ENCODE peak calls at places on chromosomes 13 and 19, in ten cellular contexts. W, Q, G, N, T, H, X, R, C and L are unnamed samples.

GRCh38 chr13:34361528-34361927 is 543.6 kb downstream of the RFC3 start:
- DNase-seq in W (no peak), Q (no peak), G (no peak), N (no peak), T (no peak), H (no peak), X (no peak), R (no peak), C (no peak), L (no peak)

GRCh38 chr19:35212241-35212640 is 16.3 kb downstream of the FAM187B start:
- DNase-seq in W (no peak), Q (no peak), G (no peak), N (no peak), T (no peak), H (no peak), X (no peak), R (no peak), C (no peak), L (no peak)

GRCh38 chr19:55657004-55657747 is 2.3 kb downstream of the U2AF2 start:
- DNase-seq in W (no peak), Q (no peak), G (no peak), N (no peak), T (no peak), H (no peak), X (no peak), R (no peak), C (no peak), L (no peak)

GRCh38 chr13:49821216-49821820 is 28.8 kb upstream of the KPNA3 start:
- DNase-seq in W (no peak), Q (no peak), G (no peak), N (no peak), T (no peak), H (no peak), X (no peak), R (no peak), C (no peak), L (no peak)

GRCh38 chr13:111210488-111210887 is 95.4 kb downstream of the ARHGEF7 start:
- DNase-seq in W (no peak), Q (no peak), G (peak), N (no peak), T (no peak), H (no peak), X (no peak), R (peak), C (no peak), L (no peak)

GRCh38 chr19:41323430-41324125 is 13.6 kb downstream of the CCDC97 start:
- DNase-seq in W (no peak), Q (no peak), G (peak), N (no peak), T (peak), H (no peak), X (no peak), R (peak), C (peak), L (no peak)

GRCh38 chr13:66071018-66071417 is 1159.1 kb downstream of the PCDH9 start:
- DNase-seq in W (no peak), Q (no peak), G (no peak), N (no peak), T (no peak), H (no peak), X (no peak), R (no peak), C (no peak), L (no peak)

GRCh38 chr19:39941151-39941550 is 6.7 kb upstream of the FCGBP start:
- DNase-seq in W (no peak), Q (no peak), G (no peak), N (no peak), T (no peak), H (no peak), X (no peak), R (no peak), C (no peak), L (no peak)

GRCh38 chr13:106349080-106349841 is 186.2 kb downstream of the EFNB2 start:
- DNase-seq in W (no peak), Q (peak), G (no peak), N (peak), T (peak), H (no peak), X (peak), R (peak), C (peak), L (no peak)

GRCh38 chr13:80979035-80979641 is 638.2 kb upstream of the SPRY2 start:
- DNase-seq in W (peak), Q (no peak), G (peak), N (peak), T (peak), H (no peak), X (peak), R (peak), C (peak), L (no peak)

GRCh38 chr13:104691765-104692164 is 1625.5 kb upstream of the SLC10A2 start:
- DNase-seq in W (no peak), Q (no peak), G (no peak), N (no peak), T (no peak), H (no peak), X (no peak), R (no peak), C (no peak), L (no peak)

GRCh38 chr19:18701250-18701608 is 17.7 kb downstream of the CRTC1 start:
- DNase-seq in W (no peak), Q (no peak), G (no peak), N (peak), T (no peak), H (no peak), X (no peak), R (no peak), C (no peak), L (no peak)

GRCh38 chr13:29767006-29767405 is 83.4 kb downstream of the UBL3 start:
- DNase-seq in W (no peak), Q (no peak), G (no peak), N (no peak), T (no peak), H (no peak), X (no peak), R (no peak), C (no peak), L (no peak)

GRCh38 chr13:30668305-30668704 is 50.6 kb downstream of the USPL1 start:
- DNase-seq in W (no peak), Q (no peak), G (no peak), N (no peak), T (no peak), H (no peak), X (no peak), R (no peak), C (no peak), L (no peak)

GRCh38 chr19:44581288-44581687 is 32.1 kb upstream of the IGSF23 start:
- DNase-seq in W (no peak), Q (no peak), G (no peak), N (no peak), T (no peak), H (no peak), X (no peak), R (no peak), C (no peak), L (no peak)

GRCh38 chr13:111875922-111876321 is 191.0 kb upstream of the SOX1 start:
- DNase-seq in W (no peak), Q (no peak), G (no peak), N (no peak), T (no peak), H (no peak), X (no peak), R (no peak), C (no peak), L (no peak)

GRCh38 chr13:86920960-86921359 is 750.2 kb upstream of the SLITRK5 start:
- DNase-seq in W (no peak), Q (no peak), G (no peak), N (no peak), T (no peak), H (no peak), X (no peak), R (no peak), C (no peak), L (no peak)

GRCh38 chr19:18412610-18413239 is 6.5 kb upstream of the SSBP4 start:
- DNase-seq in W (no peak), Q (no peak), G (no peak), N (no peak), T (no peak), H (no peak), X (no peak), R (no peak), C (no peak), L (no peak)

GRCh38 chr13:113820813-113821651 is 42.8 kb downstream of the GAS6 start:
- DNase-seq in W (no peak), Q (no peak), G (peak), N (no peak), T (peak), H (no peak), X (no peak), R (no peak), C (peak), L (no peak)

GRCh38 chr19:40552848-40553247 is 23.8 kb upstream of the SHKBP1 start:
- DNase-seq in W (no peak), Q (no peak), G (no peak), N (no peak), T (no peak), H (no peak), X (no peak), R (no peak), C (no peak), L (no peak)

GRCh38 chr19:34731019-34731829 is 2.8 kb upstream of the ZNF181 start:
- DNase-seq in W (no peak), Q (no peak), G (no peak), N (no peak), T (peak), H (no peak), X (no peak), R (no peak), C (no peak), L (no peak)

GRCh38 chr13:39835253-39835652 is 179.8 kb downstream of the COG6 start:
- DNase-seq in W (no peak), Q (no peak), G (peak), N (no peak), T (no peak), H (no peak), X (no peak), R (peak), C (peak), L (no peak)

GRCh38 chr19:364496-365287 is 20.1 kb upstream of the MIER2 start:
- DNase-seq in W (no peak), Q (no peak), G (no peak), N (no peak), T (no peak), H (no peak), X (no peak), R (no peak), C (no peak), L (no peak)

GRCh38 chr13:101451641-101452040 is 834 bp upstream of the ITGBL1 start:
- DNase-seq in W (no peak), Q (no peak), G (no peak), N (no peak), T (no peak), H (no peak), X (no peak), R (no peak), C (no peak), L (no peak)

GRCh38 chr13:113147206-113147605 is 11.2 kb upstream of the PROZ start:
- DNase-seq in W (no peak), Q (no peak), G (no peak), N (no peak), T (no peak), H (no peak), X (no peak), R (no peak), C (no peak), L (no peak)

GRCh38 chr13:45436332-45436731 is 18.2 kb upstream of the SLC25A30 start:
- DNase-seq in W (no peak), Q (no peak), G (no peak), N (no peak), T (no peak), H (no peak), X (no peak), R (no peak), C (no peak), L (no peak)

GRCh38 chr13:37453246-37453645 is 145.3 kb downstream of the POSTN start:
- DNase-seq in W (no peak), Q (no peak), G (no peak), N (no peak), T (no peak), H (no peak), X (no peak), R (no peak), C (no peak), L (no peak)